ENCODE peak calls at places on chromosome 6, in nine cellular contexts. Q, P, F, K, A, O, Z, R and I are unnamed samples.

GRCh38 chr6:3835055-3835731 is 14.0 kb upstream of the FAM50B start:
- DNase-seq in K (no peak), A (no peak), F (no peak), P (no peak), Z (no peak), R (no peak), Q (peak), O (no peak), I (no peak)

GRCh38 chr6:90461367-90461766 is 125.5 kb downstream of the MAP3K7 start:
- DNase-seq in Z (no peak), R (no peak), P (no peak), O (no peak), K (no peak), F (no peak), Q (no peak), A (no peak), I (no peak)

GRCh38 chr6:158031445-158032353 is 50.0 kb downstream of the SYNJ2 start:
- DNase-seq in Z (no peak), O (peak), Q (peak), A (no peak), R (peak), K (no peak), F (no peak), P (peak), I (no peak)

GRCh38 chr6:28209753-28210535 is 15.1 kb upstream of the ZSCAN9 start:
- DNase-seq in K (no peak), Z (no peak), P (no peak), A (no peak), Q (no peak), F (no peak), O (no peak), R (no peak), I (no peak)

GRCh38 chr6:36120979-36121706 is 9.2 kb upstream of the MAPK13 start:
- DNase-seq in F (peak), R (no peak), Q (peak), P (peak), Z (no peak), O (peak), K (no peak), A (peak), I (no peak)

GRCh38 chr6:42428326-42429041 is 23.2 kb downstream of the TRERF1 start:
- DNase-seq in F (peak), Z (no peak), A (no peak), O (peak), Q (no peak), K (no peak), P (peak), R (no peak), I (peak)

GRCh38 chr6:90537723-90538407 is 49.0 kb downstream of the MAP3K7 start:
- DNase-seq in K (no peak), O (no peak), A (no peak), Q (no peak), Z (no peak), F (no peak), R (no peak), P (no peak), I (no peak)

GRCh38 chr6:156718647-156719394 is 58.4 kb upstream of the ARID1B start:
- DNase-seq in O (no peak), P (no peak), Q (peak), R (peak), K (no peak), F (no peak), A (no peak), Z (peak), I (no peak)

GRCh38 chr6:57324538-57324937 is 7.1 kb downstream of the PRIM2 start:
- DNase-seq in O (no peak), Z (no peak), F (no peak), A (no peak), Q (no peak), K (no peak), P (no peak), R (no peak), I (no peak)

GRCh38 chr6:50030777-50031562 is 9.2 kb upstream of the DEFB110 start:
- DNase-seq in Q (peak), K (no peak), R (peak), P (no peak), Z (no peak), O (no peak), F (no peak), A (no peak), I (no peak)

GRCh38 chr6:111072801-111073360 is 14.4 kb upstream of the SLC16A10 start:
- DNase-seq in F (no peak), P (no peak), K (no peak), O (no peak), Z (no peak), A (no peak), Q (no peak), R (no peak), I (no peak)